ENCODE peak calls at places on chromosome 2, in four cellular contexts. U is ovary, V is psoas muscle, T is heart right ventricle. B is an unnamed sample. For H3K27me3, the result is how much of the 10 kb centered on the place peaks cover.

GRCh38 chr2:142285480-142285879 is 154.7 kb upstream of the LRP1B start:
- DNase-seq in T (no peak), U (no peak), V (no peak), B (no peak)

GRCh38 chr2:207984765-207985480 is 40.4 kb downstream of the PLEKHM3 start:
- DNase-seq in U (no peak), T (no peak), V (no peak), B (no peak)

GRCh38 chr2:234977228-234977679 is 25.4 kb downstream of the SH3BP4 start:
- DNase-seq in V (no peak), U (no peak), T (no peak), B (no peak)

GRCh38 chr2:189056200-189057106 is 82.3 kb downstream of the COL3A1 start:
- DNase-seq in U (no peak), V (no peak), T (no peak), B (no peak)

GRCh38 chr2:44623622-44624351 is 262.0 kb downstream of the CAMKMT start:
- DNase-seq in V (no peak), T (no peak), U (no peak), B (no peak)

GRCh38 chr2:218293715-218294429 is 1.6 kb upstream of the TMBIM1 start:
- DNase-seq in T (no peak), V (no peak), U (no peak), B (no peak)

GRCh38 chr2:174540893-174541292 is 54.1 kb upstream of the GPR155 start:
- DNase-seq in T (no peak), U (no peak), V (no peak), B (no peak)

GRCh38 chr2:43759195-43759594 is 14.6 kb upstream of the DYNC2LI1 start:
- DNase-seq in T (no peak), V (no peak), U (no peak), B (peak)

GRCh38 chr2:39497077-39497867 is 60.2 kb upstream of the MAP4K3 start:
- DNase-seq in U (no peak), T (peak), V (no peak), B (no peak)

GRCh38 chr2:161273038-161273760 is 35.0 kb upstream of the PSMD14 start:
- DNase-seq in V (no peak), T (peak), U (no peak), B (no peak)

GRCh38 chr2:8222979-8223730 is 458.7 kb upstream of the ID2 start:
- DNase-seq in V (no peak), U (no peak), T (no peak), B (no peak)

GRCh38 chr2:113123731-113124130 is 3.7 kb upstream of the IL1RN start:
- DNase-seq in V (no peak), T (no peak), U (no peak), B (no peak)

GRCh38 chr2:113117594-113118262 is 9.7 kb upstream of the IL1RN start:
- DNase-seq in V (peak), T (no peak), U (no peak), B (no peak)

GRCh38 chr2:113122364-113122763 is 5.0 kb upstream of the IL1RN start:
- DNase-seq in V (no peak), T (no peak), U (no peak), B (no peak)

GRCh38 chr2:113118263-113118657 is 9.1 kb upstream of the IL1RN start:
- DNase-seq in T (no peak), V (no peak), U (no peak), B (no peak)

DNA sequence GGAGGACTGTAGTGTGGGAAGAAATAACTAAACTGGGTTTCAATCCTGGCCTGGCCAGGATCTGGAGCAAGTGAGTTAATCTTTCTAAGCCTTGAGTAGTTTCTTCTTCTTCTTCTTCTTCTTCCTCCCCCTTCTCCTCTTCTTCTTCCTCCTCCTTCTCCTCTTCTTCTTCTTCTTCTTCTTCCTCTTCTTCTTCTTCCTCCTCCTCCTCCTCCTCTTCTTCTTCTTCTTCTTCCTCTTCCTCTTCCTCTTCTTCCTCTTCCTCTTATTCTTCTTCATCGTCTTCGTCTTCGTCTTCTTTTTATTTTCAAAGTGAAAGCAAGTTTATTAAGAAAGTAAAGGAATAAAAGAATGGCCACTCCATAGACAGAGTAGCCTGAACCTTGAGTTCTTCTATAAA is 6.5 kb upstream of the IL1RN start:
- DNase-seq in V (no peak), U (no peak), T (no peak), B (no peak)
- H3K27me3 ChIP-seq in V (under half), U (under half), T (under half), B (under half)

DNA sequence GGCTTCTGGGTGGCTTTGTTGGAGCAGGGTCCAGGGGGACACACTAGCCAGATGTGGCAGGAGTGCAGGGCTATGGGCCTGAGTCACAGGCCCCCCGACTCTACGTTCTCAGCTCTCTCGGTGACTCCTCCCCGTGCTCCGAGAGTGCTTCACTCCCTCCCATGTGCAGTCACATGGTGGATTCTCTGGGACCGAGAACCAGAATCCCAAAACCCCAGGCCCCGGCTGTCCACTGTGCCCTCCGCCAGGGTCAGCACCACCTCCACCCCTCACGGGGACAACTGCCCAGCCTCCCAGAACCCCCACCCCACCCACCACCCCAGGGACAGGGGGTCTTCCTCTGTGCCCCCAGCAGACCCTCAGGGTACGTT is 4.2 kb downstream of the RAMP1 start:
- DNase-seq in U (no peak), T (no peak), V (peak), B (no peak)
- H3K4me3 ChIP-seq in U (no peak), T (no peak), V (peak), B (no peak)

GRCh38 chr2:20594957-20595356 is 55.9 kb downstream of the HS1BP3 start:
- DNase-seq in T (no peak), U (peak), V (peak), B (no peak)
- H3K27ac ChIP-seq in T (peak), U (no peak), V (peak), B (peak)

GRCh38 chr2:222448806-222449205 is 24.5 kb downstream of the SGPP2 start:
- DNase-seq in U (peak), V (no peak), T (peak), B (no peak)

GRCh38 chr2:222452422-222452950 is 28.1 kb downstream of the SGPP2 start:
- DNase-seq in V (peak), T (no peak), U (no peak), B (no peak)

GRCh38 chr2:222447144-222447543 is 22.8 kb downstream of the SGPP2 start:
- DNase-seq in U (no peak), T (no peak), V (no peak), B (no peak)

GRCh38 chr2:222450021-222450420 is 25.7 kb downstream of the SGPP2 start:
- DNase-seq in T (no peak), V (no peak), U (no peak), B (no peak)

DNA sequence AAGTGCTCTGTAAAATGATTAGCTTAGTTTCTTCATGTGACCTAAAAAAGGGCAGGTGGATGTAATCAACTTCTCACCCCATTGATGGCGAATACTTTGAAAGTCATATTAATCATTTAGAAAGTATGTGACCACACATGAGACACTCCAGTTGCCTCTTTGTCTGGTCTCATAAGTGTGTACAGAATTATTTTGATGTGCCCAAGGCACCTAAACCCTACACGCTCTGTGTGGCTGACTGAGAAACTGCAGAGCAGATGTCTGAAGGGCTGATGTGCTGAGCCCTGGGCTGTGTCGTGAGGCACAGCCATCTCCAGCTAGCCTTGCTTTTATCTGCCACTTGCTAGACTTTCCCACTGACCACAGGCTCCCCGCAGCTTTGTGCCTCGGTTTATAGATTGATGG is 26.9 kb downstream of the SGPP2 start:
- DNase-seq in T (no peak), U (no peak), V (no peak), B (no peak)
- H3K27me3 ChIP-seq in T (under half), U (under half), V (under half), B (under half)

B was measured in SJSA1.